ENCODE peak calls at places on chromosomes 3 and 15, in seven cellular contexts. Y, I, V, Z, U, F and R are unnamed samples.
A peak's percentile ranks its signal among the peaks of the same experiment; 100 is the strongest.

GRCh38 chr3:64022451-64023186 is 675 bp downstream of the PSMD6 start:
- DNase-seq in Y (no peak), I (no peak), V (no peak), Z (no peak), U (peak; percentile 63), F (no peak), R (peak; percentile 51)

GRCh38 chr15:48466825-48467224 is 135.6 kb downstream of the DUT start:
- DNase-seq in Y (no peak), I (no peak), V (no peak), Z (no peak), U (no peak), F (no peak), R (no peak)

GRCh38 chr3:122305818-122306621 is 19.0 kb upstream of the CSTA start:
- DNase-seq in Y (no peak), I (no peak), V (no peak), Z (no peak), U (peak; percentile 79), F (no peak), R (no peak)

GRCh38 chr15:31390777-31391486 is 64.3 kb downstream of the KLF13 start:
- DNase-seq in Y (no peak), I (no peak), V (no peak), Z (no peak), U (no peak), F (peak; percentile 69), R (no peak)

GRCh38 chr3:54527953-54528352 is 399.9 kb downstream of the LRTM1 start:
- DNase-seq in Y (peak; percentile 20), I (no peak), V (no peak), Z (no peak), U (peak; percentile 22), F (no peak), R (no peak)

GRCh38 chr15:40379853-40380252 is 2.7 kb upstream of the KNSTRN start:
- DNase-seq in Y (peak; percentile 98), I (peak; percentile 95), V (peak; percentile 99), Z (peak; percentile 65), U (peak; percentile 45), F (no peak), R (peak; percentile 75)

GRCh38 chr15:100897873-100898490 is 18.4 kb downstream of the ALDH1A3 start:
- DNase-seq in Y (no peak), I (no peak), V (no peak), Z (no peak), U (no peak), F (no peak), R (no peak)

GRCh38 chr15:96585634-96586386 is 255.3 kb downstream of the NR2F2 start:
- DNase-seq in Y (peak; percentile 6), I (peak; percentile 28), V (peak; percentile 6), Z (no peak), U (no peak), F (no peak), R (peak; percentile 39)

GRCh38 chr15:95290376-95290973 is 1040.0 kb upstream of the NR2F2 start:
- DNase-seq in Y (no peak), I (no peak), V (no peak), Z (peak; percentile 18), U (no peak), F (no peak), R (peak; percentile 52)

GRCh38 chr3:52056521-52056967 is at the start of gene DUSP7:
- DNase-seq in Y (peak; percentile 46), I (peak; percentile 72), V (peak; percentile 46), Z (peak; percentile 16), U (peak; percentile 77), F (peak; percentile 87), R (no peak)

GRCh38 chr15:71385026-71385425 is 269.8 kb downstream of the THSD4 start:
- DNase-seq in Y (no peak), I (no peak), V (peak; percentile 25), Z (no peak), U (no peak), F (no peak), R (peak; percentile 89)

GRCh38 chr15:96345560-96346389 is 15.3 kb downstream of the NR2F2 start:
- DNase-seq in Y (peak; percentile 73), I (peak; percentile 64), V (peak; percentile 83), Z (peak; percentile 65), U (peak; percentile 69), F (peak; percentile 92), R (peak; percentile 86)

GRCh38 chr3:156633335-156633734 is 41.1 kb upstream of the TIPARP start:
- DNase-seq in Y (no peak), I (peak; percentile 65), V (peak; percentile 77), Z (no peak), U (peak; percentile 86), F (peak; percentile 83), R (no peak)

GRCh38 chr3:65597225-65597951 is 441.3 kb downstream of the MAGI1 start:
- DNase-seq in Y (no peak), I (peak; percentile 39), V (peak; percentile 54), Z (no peak), U (peak; percentile 52), F (no peak), R (peak; percentile 12)

GRCh38 chr3:52311567-52312119 is 4.5 kb upstream of the DNAH1 start:
- DNase-seq in Y (no peak), I (no peak), V (no peak), Z (no peak), U (no peak), F (no peak), R (no peak)

GRCh38 chr15:66772967-66773873 is 71.2 kb downstream of the SMAD6 start:
- DNase-seq in Y (no peak), I (no peak), V (no peak), Z (peak; percentile 74), U (peak; percentile 81), F (no peak), R (peak; percentile 39)

GRCh38 chr3:51970606-51971300 is 3.1 kb downstream of the ABHD14B start:
- DNase-seq in Y (no peak), I (no peak), V (no peak), Z (no peak), U (peak; percentile 92), F (no peak), R (no peak)

GRCh38 chr3:172341482-172342059 is 106.7 kb downstream of the GHSR start:
- DNase-seq in Y (peak; percentile 37), I (peak; percentile 61), V (peak; percentile 70), Z (peak; percentile 51), U (no peak), F (no peak), R (peak; percentile 63)

GRCh38 chr3:134846943-134847342 is 51.9 kb downstream of the EPHB1 start:
- DNase-seq in Y (peak; percentile 80), I (peak; percentile 95), V (peak; percentile 46), Z (peak; percentile 98), U (no peak), F (peak; percentile 29), R (peak; percentile 97)

GRCh38 chr3:112293368-112294321 is at the start of gene SLC9C1:
- DNase-seq in Y (peak; percentile 65), I (peak; percentile 73), V (peak; percentile 74), Z (peak; percentile 40), U (peak; percentile 27), F (peak; percentile 77), R (peak; percentile 86)

GRCh38 chr15:39498642-39499041 is 82.2 kb upstream of the THBS1 start:
- DNase-seq in Y (no peak), I (no peak), V (no peak), Z (no peak), U (no peak), F (no peak), R (no peak)

GRCh38 chr3:62415312-62415791 is 42.0 kb upstream of the FEZF2 start:
- DNase-seq in Y (no peak), I (no peak), V (no peak), Z (no peak), U (no peak), F (no peak), R (no peak)

GRCh38 chr15:70524470-70524869 is 238.9 kb downstream of the UACA start:
- DNase-seq in Y (no peak), I (no peak), V (no peak), Z (no peak), U (no peak), F (no peak), R (no peak)

GRCh38 chr15:43463998-43464397 is 29.0 kb downstream of the TP53BP1 start:
- DNase-seq in Y (no peak), I (no peak), V (no peak), Z (no peak), U (no peak), F (no peak), R (no peak)

GRCh38 chr3:151379083-151379734 is 5.3 kb downstream of the P2RY12 start:
- DNase-seq in Y (no peak), I (peak; percentile 23), V (no peak), Z (no peak), U (peak; percentile 19), F (no peak), R (peak; percentile 10)

GRCh38 chr3:184255291-184256039 is 5.9 kb downstream of the CAMK2N2 start:
- DNase-seq in Y (no peak), I (no peak), V (no peak), Z (peak; percentile 41), U (no peak), F (no peak), R (no peak)

GRCh38 chr15:69232144-69232543 is 66.6 kb upstream of the PAQR5 start:
- DNase-seq in Y (no peak), I (no peak), V (peak; percentile 7), Z (no peak), U (no peak), F (no peak), R (no peak)

GRCh38 chr3:12984023-12984823 is 89.0 kb downstream of the IQSEC1 start:
- DNase-seq in Y (peak; percentile 44), I (peak; percentile 63), V (peak; percentile 66), Z (no peak), U (peak; percentile 85), F (no peak), R (peak; percentile 77)

GRCh38 chr15:80061581-80061980 is 2.1 kb downstream of the ZFAND6 start:
- DNase-seq in Y (no peak), I (no peak), V (peak; percentile 43), Z (no peak), U (no peak), F (no peak), R (no peak)

GRCh38 chr15:70294906-70295305 is 197.2 kb upstream of the TLE3 start:
- DNase-seq in Y (no peak), I (no peak), V (no peak), Z (no peak), U (no peak), F (no peak), R (no peak)

GRCh38 chr15:94395626-94396025 is 164.3 kb downstream of the MCTP2 start:
- DNase-seq in Y (peak; percentile 28), I (peak; percentile 2), V (peak; percentile 65), Z (no peak), U (no peak), F (no peak), R (no peak)

GRCh38 chr3:156307704-156308103 is 187.3 kb downstream of the KCNAB1 start:
- DNase-seq in Y (peak; percentile 78), I (peak; percentile 88), V (peak; percentile 84), Z (peak; percentile 39), U (peak; percentile 60), F (peak; percentile 79), R (peak; percentile 89)

GRCh38 chr3:157499342-157499963 is 3.8 kb downstream of the VEPH1 start:
- DNase-seq in Y (no peak), I (peak; percentile 25), V (no peak), Z (peak; percentile 81), U (peak; percentile 81), F (no peak), R (peak; percentile 39)

GRCh38 chr3:162130582-162130981 is 634.0 kb downstream of the OTOL1 start:
- DNase-seq in Y (no peak), I (no peak), V (no peak), Z (no peak), U (no peak), F (no peak), R (no peak)

GRCh38 chr15:86311568-86312280 is 232.1 kb downstream of the AGBL1 start:
- DNase-seq in Y (no peak), I (no peak), V (no peak), Z (no peak), U (no peak), F (no peak), R (no peak)

GRCh38 chr3:122021811-122022401 is at the start of gene ILDR1:
- DNase-seq in Y (no peak), I (no peak), V (no peak), Z (no peak), U (peak; percentile 82), F (no peak), R (no peak)

GRCh38 chr3:159082514-159082913 is 280.7 kb downstream of the MFSD1 start:
- DNase-seq in Y (peak; percentile 60), I (peak; percentile 91), V (peak; percentile 2), Z (peak; percentile 83), U (no peak), F (no peak), R (peak; percentile 61)

GRCh38 chr3:27431116-27431515 is 53.1 kb downstream of the SLC4A7 start:
- DNase-seq in Y (peak; percentile 90), I (peak; percentile 99), V (peak; percentile 99), Z (peak; percentile 76), U (no peak), F (no peak), R (peak; percentile 96)